ENCODE peak calls at places on chromosomes 1 and 21, in seven cellular contexts. One of them, this sample, is unnamed.

GRCh38 chr1:196209265-196209664 is 399.0 kb downstream of the KCNT2 start:
- DNase-seq in tibial artery: no peak
- DNase-seq in CD8-positive, alpha-beta T cell: no peak
- DNase-seq in mammary epithelial cell: no peak
- DNase-seq in A549: no peak
- DNase-seq in GM12878: no peak
- DNase-seq in AG04450: no peak
- DNase-seq in this sample: no peak

GRCh38 chr1:190608282-190608681 is 130.6 kb upstream of the BRINP3 start:
- DNase-seq in CD8-positive, alpha-beta T cell: no peak
- DNase-seq in AG04450: no peak
- DNase-seq in mammary epithelial cell: no peak
- DNase-seq in A549: no peak
- DNase-seq in tibial artery: no peak
- DNase-seq in GM12878: no peak
- DNase-seq in this sample: no peak

GRCh38 chr1:162538815-162539431 is 22.6 kb upstream of the UAP1 start:
- DNase-seq in AG04450: peak
- DNase-seq in mammary epithelial cell: peak
- DNase-seq in tibial artery: no peak
- DNase-seq in CD8-positive, alpha-beta T cell: no peak
- DNase-seq in GM12878: no peak
- DNase-seq in A549: peak
- DNase-seq in this sample: no peak

GRCh38 chr1:32770221-32770731 is 46.9 kb downstream of the YARS1 start:
- DNase-seq in GM12878: no peak
- DNase-seq in tibial artery: no peak
- DNase-seq in A549: no peak
- DNase-seq in AG04450: no peak
- DNase-seq in mammary epithelial cell: no peak
- DNase-seq in CD8-positive, alpha-beta T cell: no peak
- DNase-seq in this sample: no peak

GRCh38 chr1:197618065-197618464 is 157.2 kb downstream of the DENND1B start:
- DNase-seq in A549: no peak
- DNase-seq in AG04450: no peak
- DNase-seq in GM12878: no peak
- DNase-seq in tibial artery: no peak
- DNase-seq in mammary epithelial cell: no peak
- DNase-seq in CD8-positive, alpha-beta T cell: no peak
- DNase-seq in this sample: no peak

GRCh38 chr1:67264899-67265298 is 42.8 kb upstream of the IL12RB2 start:
- DNase-seq in GM12878: no peak
- DNase-seq in tibial artery: no peak
- DNase-seq in mammary epithelial cell: no peak
- DNase-seq in A549: no peak
- DNase-seq in AG04450: no peak
- DNase-seq in CD8-positive, alpha-beta T cell: no peak
- DNase-seq in this sample: no peak

GRCh38 chr1:82485591-82486369 is 685.0 kb downstream of the ADGRL2 start:
- DNase-seq in GM12878: no peak
- DNase-seq in A549: no peak
- DNase-seq in AG04450: no peak
- DNase-seq in mammary epithelial cell: peak
- DNase-seq in tibial artery: peak
- DNase-seq in CD8-positive, alpha-beta T cell: no peak
- DNase-seq in this sample: no peak

GRCh38 chr1:12019858-12020509 is 686 bp downstream of the MIIP start:
- DNase-seq in AG04450: no peak
- DNase-seq in CD8-positive, alpha-beta T cell: no peak
- DNase-seq in tibial artery: no peak
- DNase-seq in mammary epithelial cell: peak
- DNase-seq in A549: peak
- DNase-seq in GM12878: no peak
- DNase-seq in this sample: no peak

DNA sequence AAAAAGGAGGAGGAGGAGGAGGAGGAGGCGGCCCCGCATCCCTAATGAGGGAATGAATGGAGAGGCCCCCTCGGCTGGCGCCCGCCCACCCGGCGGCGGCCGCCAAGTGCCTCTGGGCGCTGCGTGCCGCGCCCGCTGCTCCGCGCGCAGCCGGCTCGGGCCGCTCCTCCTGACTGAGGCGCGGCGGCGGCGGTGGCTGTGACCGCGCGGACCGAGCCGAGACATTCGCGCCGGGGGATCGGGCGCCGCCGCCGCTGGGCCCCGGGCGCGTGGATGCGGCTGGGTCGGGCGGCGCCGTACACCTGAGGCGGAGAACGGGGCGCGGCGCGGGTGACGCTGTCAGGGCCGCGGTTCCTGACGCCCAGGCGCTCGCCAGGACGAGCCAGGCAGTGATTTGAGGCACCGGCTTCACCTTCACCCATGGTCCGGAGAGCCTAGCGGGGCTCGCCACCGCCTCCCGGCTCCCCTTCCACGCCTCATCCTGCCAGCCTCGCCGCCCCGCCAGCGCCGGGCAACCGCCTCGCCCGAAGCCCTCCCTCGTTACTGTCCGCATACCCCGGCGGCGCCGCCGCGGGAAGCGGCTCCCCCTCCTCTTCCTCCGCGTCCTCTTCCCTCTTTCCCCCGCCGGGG is at the start of gene MARK1:
- DNase-seq in AG04450: no peak
- DNase-seq in CD8-positive, alpha-beta T cell: no peak
- DNase-seq in A549: no peak
- DNase-seq in tibial artery: peak
- DNase-seq in GM12878: no peak
- DNase-seq in mammary epithelial cell: peak
- DNase-seq in this sample: no peak
- H3K4me3 ChIP-seq in AG04450: peak
- H3K4me3 ChIP-seq in CD8-positive, alpha-beta T cell: peak
- H3K4me3 ChIP-seq in A549: peak
- H3K4me3 ChIP-seq in tibial artery: peak
- H3K4me3 ChIP-seq in GM12878: peak
- H3K4me3 ChIP-seq in mammary epithelial cell: peak
- H3K4me3 ChIP-seq in this sample: peak

GRCh38 chr1:177068011-177068410 is 96.5 kb downstream of the ASTN1 start:
- DNase-seq in mammary epithelial cell: no peak
- DNase-seq in A549: no peak
- DNase-seq in AG04450: no peak
- DNase-seq in tibial artery: no peak
- DNase-seq in GM12878: no peak
- DNase-seq in CD8-positive, alpha-beta T cell: no peak
- DNase-seq in this sample: no peak

GRCh38 chr1:177063648-177064047 is 100.9 kb downstream of the ASTN1 start:
- DNase-seq in mammary epithelial cell: no peak
- DNase-seq in A549: no peak
- DNase-seq in CD8-positive, alpha-beta T cell: no peak
- DNase-seq in GM12878: no peak
- DNase-seq in AG04450: no peak
- DNase-seq in tibial artery: no peak
- DNase-seq in this sample: no peak

GRCh38 chr1:177069489-177069888 is 95.0 kb downstream of the ASTN1 start:
- DNase-seq in GM12878: no peak
- DNase-seq in AG04450: no peak
- DNase-seq in mammary epithelial cell: no peak
- DNase-seq in tibial artery: no peak
- DNase-seq in A549: no peak
- DNase-seq in CD8-positive, alpha-beta T cell: no peak
- DNase-seq in this sample: no peak

GRCh38 chr1:177065430-177065829 is 99.1 kb downstream of the ASTN1 start:
- DNase-seq in CD8-positive, alpha-beta T cell: no peak
- DNase-seq in GM12878: no peak
- DNase-seq in tibial artery: no peak
- DNase-seq in mammary epithelial cell: no peak
- DNase-seq in AG04450: no peak
- DNase-seq in A549: no peak
- DNase-seq in this sample: no peak
- TF ChIP-seq CTCF in CD8-positive, alpha-beta T cell: no peak
- TF ChIP-seq CTCF in GM12878: no peak
- TF ChIP-seq CTCF in tibial artery: no peak
- TF ChIP-seq CTCF in mammary epithelial cell: no peak
- TF ChIP-seq CTCF in AG04450: no peak
- TF ChIP-seq CTCF in A549: no peak
- TF ChIP-seq CTCF in this sample: no peak

DNA sequence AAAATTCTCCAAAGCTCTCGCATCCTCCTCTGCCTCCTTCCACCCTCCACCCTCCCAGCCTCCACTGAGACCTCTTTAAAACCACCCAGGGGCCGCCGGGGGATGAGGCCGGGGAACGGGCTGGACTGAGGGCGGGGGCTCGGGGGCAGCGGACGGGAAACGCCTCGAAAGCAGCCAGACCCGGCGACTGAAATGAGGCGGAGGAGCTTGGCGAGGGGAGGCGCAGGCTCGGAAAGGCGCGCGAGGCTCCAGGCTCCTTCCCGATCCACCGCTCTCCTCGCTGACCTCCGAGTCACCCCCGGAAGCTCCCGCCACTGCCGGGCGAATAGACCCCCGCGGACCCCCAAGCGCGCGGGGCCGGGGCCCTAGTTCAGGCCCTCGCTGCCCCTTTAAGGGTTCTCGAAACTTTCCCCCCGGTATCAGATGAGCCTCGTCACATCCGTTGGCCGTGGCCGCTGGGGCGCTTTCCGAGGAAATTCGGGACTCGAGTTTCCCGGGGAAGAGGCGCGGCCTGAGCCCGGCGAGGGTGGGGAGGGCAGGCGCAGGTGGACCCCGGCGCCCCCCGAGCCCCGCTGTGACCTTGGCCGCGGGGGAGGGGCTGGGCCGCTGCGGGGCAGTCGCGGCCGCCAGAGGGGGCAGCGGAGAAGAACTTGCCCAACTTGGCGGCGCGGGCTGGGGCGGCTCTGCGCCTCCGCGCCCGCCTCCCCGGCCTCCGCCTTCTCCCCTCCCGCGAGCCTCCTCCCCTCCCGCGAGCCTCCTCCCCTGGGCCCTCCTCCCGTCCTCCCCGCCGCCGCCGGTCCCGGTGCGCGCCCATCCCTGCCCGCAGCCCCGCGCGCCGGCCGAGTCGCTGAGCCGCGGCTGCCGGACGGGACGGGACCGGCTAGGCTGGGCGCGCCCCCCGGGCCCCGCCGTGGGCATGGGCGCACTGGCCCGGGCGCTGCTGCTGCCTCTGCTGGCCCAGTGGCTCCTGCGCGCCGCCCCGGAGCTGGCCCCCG is at the start of gene BACE2:
- DNase-seq in CD8-positive, alpha-beta T cell: no peak
- DNase-seq in GM12878: no peak
- DNase-seq in tibial artery: peak
- DNase-seq in mammary epithelial cell: peak
- DNase-seq in A549: peak
- DNase-seq in AG04450: peak
- DNase-seq in this sample: peak
- H3K4me3 ChIP-seq in CD8-positive, alpha-beta T cell: peak
- H3K4me3 ChIP-seq in GM12878: peak
- H3K4me3 ChIP-seq in tibial artery: peak
- H3K4me3 ChIP-seq in mammary epithelial cell: peak
- H3K4me3 ChIP-seq in A549: peak
- H3K4me3 ChIP-seq in AG04450: peak
- H3K4me3 ChIP-seq in this sample: peak

GRCh38 chr21:29230541-29231275 is 68.0 kb upstream of the BACH1 start:
- DNase-seq in tibial artery: no peak
- DNase-seq in A549: no peak
- DNase-seq in GM12878: no peak
- DNase-seq in AG04450: no peak
- DNase-seq in CD8-positive, alpha-beta T cell: no peak
- DNase-seq in mammary epithelial cell: no peak
- DNase-seq in this sample: no peak

GRCh38 chr21:29235714-29236197 is 63.0 kb upstream of the BACH1 start:
- DNase-seq in mammary epithelial cell: no peak
- DNase-seq in GM12878: peak
- DNase-seq in AG04450: no peak
- DNase-seq in A549: no peak
- DNase-seq in CD8-positive, alpha-beta T cell: no peak
- DNase-seq in tibial artery: no peak
- DNase-seq in this sample: no peak

GRCh38 chr21:29231781-29232548 is 66.8 kb upstream of the BACH1 start:
- DNase-seq in tibial artery: no peak
- DNase-seq in GM12878: no peak
- DNase-seq in CD8-positive, alpha-beta T cell: no peak
- DNase-seq in AG04450: no peak
- DNase-seq in A549: no peak
- DNase-seq in mammary epithelial cell: no peak
- DNase-seq in this sample: no peak

GRCh38 chr21:29233611-29234540 is 64.8 kb upstream of the BACH1 start:
- DNase-seq in GM12878: peak
- DNase-seq in mammary epithelial cell: peak
- DNase-seq in CD8-positive, alpha-beta T cell: no peak
- DNase-seq in A549: no peak
- DNase-seq in AG04450: no peak
- DNase-seq in tibial artery: no peak
- DNase-seq in this sample: no peak

DNA sequence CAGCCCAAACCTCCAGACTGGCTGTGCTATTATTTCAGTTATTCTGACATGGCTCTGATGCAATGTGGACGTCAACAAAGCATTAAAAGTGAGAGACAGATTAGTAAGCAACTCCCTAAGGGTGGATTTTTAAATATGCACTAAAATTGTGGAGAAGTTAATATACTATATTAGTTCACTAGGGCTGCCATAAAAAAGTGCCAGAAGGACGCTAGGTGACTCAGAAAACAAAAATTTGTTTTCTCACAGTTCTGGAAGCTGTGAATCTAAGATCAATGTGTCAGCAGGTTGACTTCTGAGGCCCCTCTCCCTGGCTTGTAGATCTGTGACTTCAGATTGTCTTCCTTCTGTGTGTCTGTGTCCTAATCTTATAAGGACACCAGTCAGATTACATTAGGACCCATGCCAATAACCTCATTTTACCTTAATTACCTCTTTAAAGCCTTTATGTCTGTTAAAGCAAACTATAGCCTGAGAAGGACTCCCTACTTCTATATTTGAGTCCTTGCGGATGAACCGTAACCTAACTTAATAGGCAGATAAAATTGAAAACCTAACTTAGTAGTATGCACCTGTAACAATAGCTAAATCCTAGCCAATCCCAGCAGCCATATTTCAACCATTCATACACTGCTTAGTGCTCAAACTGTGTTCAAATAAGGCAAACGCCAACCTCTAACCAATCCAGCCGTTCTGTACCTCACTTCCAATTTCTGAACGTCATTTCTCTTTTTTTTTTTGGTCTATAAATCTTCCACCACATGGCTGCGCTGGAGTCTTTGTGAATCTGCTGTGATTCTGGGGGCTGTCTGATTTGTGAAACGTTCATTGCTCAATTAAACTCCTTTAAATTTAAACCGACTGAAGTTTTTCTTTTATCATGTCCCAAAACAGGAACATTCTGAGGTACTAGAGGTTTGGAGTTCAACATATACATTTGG is 65.9 kb upstream of the BACH1 start:
- DNase-seq in mammary epithelial cell: peak
- DNase-seq in AG04450: no peak
- DNase-seq in CD8-positive, alpha-beta T cell: no peak
- DNase-seq in A549: no peak
- DNase-seq in GM12878: no peak
- DNase-seq in tibial artery: no peak
- DNase-seq in this sample: no peak
- TF ChIP-seq CTCF in mammary epithelial cell: no peak
- TF ChIP-seq CTCF in AG04450: no peak
- TF ChIP-seq CTCF in CD8-positive, alpha-beta T cell: no peak
- TF ChIP-seq CTCF in A549: no peak
- TF ChIP-seq CTCF in GM12878: peak
- TF ChIP-seq CTCF in tibial artery: no peak
- TF ChIP-seq CTCF in this sample: no peak

This sample was measured in Peyer's patch.